ENCODE peak calls at places on chromosomes 3 and 15, in five cellular contexts. R is K562, C is A549, Y is SK-N-SH, N is GM12878. S is an unnamed sample.

GRCh38 chr3:179181021-179181472 is 32.9 kb downstream of the PIK3CA start:
- DNase-seq in N (no peak), Y (no peak), C (no peak), R (no peak), S (peak; percentile 63)

GRCh38 chr15:88835119-88835518 is 31.9 kb downstream of the ACAN start:
- DNase-seq in C (no peak), R (no peak), N (no peak), Y (no peak), S (peak; percentile 10)

GRCh38 chr3:128372281-128372680 is 94.4 kb downstream of the DNAJB8 start:
- DNase-seq in C (no peak), R (no peak), N (peak; percentile 37), Y (no peak), S (no peak)

GRCh38 chr15:43329960-43330779 is at the start of gene LCMT2:
- DNase-seq in Y (peak; percentile 93), N (peak; percentile 81), R (peak; percentile 91), C (peak; percentile 93), S (peak; percentile 94)

GRCh38 chr3:13879946-13880810 is at the start of gene WNT7A:
- DNase-seq in N (no peak), R (peak; percentile 75), Y (peak; percentile 91), C (peak; percentile 41), S (no peak)

GRCh38 chr15:84034831-84035753 is 200.5 kb upstream of the GOLGA6L4 start:
- DNase-seq in Y (peak; percentile 17), R (peak; percentile 20), C (peak; percentile 40), N (no peak), S (peak; percentile 55)

GRCh38 chr3:188578579-188579363 is 424.8 kb downstream of the LPP start:
- DNase-seq in N (no peak), R (no peak), C (no peak), Y (no peak), S (peak; percentile 91)

GRCh38 chr15:83372434-83372873 is 74.7 kb upstream of the SH3GL3 start:
- DNase-seq in R (no peak), C (no peak), N (no peak), Y (no peak), S (no peak)

GRCh38 chr3:98680723-98681122 is 82.4 kb upstream of the ST3GAL6 start:
- DNase-seq in Y (no peak), N (no peak), R (no peak), C (no peak), S (peak; percentile 20)

GRCh38 chr15:43488790-43489585 is 4.0 kb downstream of the TP53BP1 start:
- DNase-seq in N (no peak), C (no peak), Y (no peak), R (no peak), S (peak; percentile 25)

GRCh38 chr3:195802795-195803194 is 8.9 kb downstream of the MUC4 start:
- DNase-seq in C (no peak), Y (no peak), R (no peak), N (no peak), S (no peak)

GRCh38 chr3:181017690-181018089 is 28.2 kb upstream of the DNAJC19 start:
- DNase-seq in N (no peak), Y (no peak), C (no peak), R (no peak), S (no peak)

GRCh38 chr15:67472957-67473356 is 48.0 kb upstream of the C15orf61 start:
- DNase-seq in N (no peak), C (no peak), R (no peak), Y (no peak), S (peak; percentile 66)

GRCh38 chr3:128503164-128503651 is 10.2 kb upstream of the GATA2 start:
- DNase-seq in C (peak; percentile 35), Y (no peak), R (no peak), N (no peak), S (no peak)

GRCh38 chr15:90074023-90074422 is 28.2 kb downstream of the IDH2 start:
- DNase-seq in R (no peak), N (no peak), C (no peak), Y (no peak), S (no peak)

GRCh38 chr3:189123595-189124387 is 48.0 kb upstream of the TPRG1 start:
- DNase-seq in C (no peak), N (no peak), R (no peak), Y (peak; percentile 34), S (no peak)

GRCh38 chr3:104411760-104412159 is 954.9 kb upstream of the ALCAM start:
- DNase-seq in R (no peak), Y (no peak), C (no peak), N (no peak), S (no peak)

GRCh38 chr15:99474981-99475753 is 90.6 kb upstream of the MEF2A start:
- DNase-seq in Y (no peak), C (no peak), R (no peak), N (no peak), S (no peak)

GRCh38 chr15:79972861-79973260 is 1.9 kb upstream of the BCL2A1 start:
- DNase-seq in R (no peak), N (no peak), C (no peak), Y (no peak), S (no peak)

GRCh38 chr3:121748638-121749275 is 784 bp downstream of the GOLGB1 start:
- DNase-seq in R (no peak), Y (no peak), N (no peak), C (no peak), S (peak; percentile 50)

GRCh38 chr15:60612400-60613048 is 133.6 kb upstream of the ICE2 start:
- DNase-seq in C (no peak), N (no peak), R (no peak), Y (no peak), S (no peak)

GRCh38 chr3:52822363-52822762 is 8.1 kb downstream of the ITIH4 start:
- DNase-seq in Y (no peak), R (no peak), N (no peak), C (no peak), S (no peak)

GRCh38 chr15:72488558-72488957 is 14.4 kb downstream of the ARIH1 start:
- DNase-seq in Y (no peak), R (no peak), N (no peak), C (no peak), S (no peak)

GRCh38 chr3:139328356-139328755 is 15.5 kb upstream of the MRPS22 start:
- DNase-seq in N (no peak), R (no peak), Y (no peak), C (no peak), S (no peak)

GRCh38 chr3:136835817-136836510 is 17.0 kb downstream of the SLC35G2 start:
- DNase-seq in C (no peak), N (no peak), R (no peak), Y (no peak), S (peak; percentile 35)
- TF ChIP-seq RCOR1 in C (no peak), N (no peak), R (no peak), Y (no peak), S (no peak)

GRCh38 chr3:125055165-125055912 is 458 bp downstream of the HEG1 start:
- DNase-seq in C (no peak), R (peak; percentile 34), Y (peak; percentile 87), N (no peak), S (peak; percentile 20)

GRCh38 chr3:125053304-125053699 is 2.5 kb downstream of the HEG1 start:
- DNase-seq in R (no peak), N (no peak), C (no peak), Y (no peak), S (no peak)

GRCh38 chr3:125055913-125056705 is at the start of gene HEG1:
- DNase-seq in C (peak; percentile 51), Y (peak; percentile 90), R (peak; percentile 66), N (no peak), S (peak; percentile 77)

GRCh38 chr3:125052671-125053303 is 3.0 kb downstream of the HEG1 start:
- DNase-seq in N (no peak), Y (no peak), C (peak; percentile 14), R (no peak), S (peak; percentile 92)

DNA sequence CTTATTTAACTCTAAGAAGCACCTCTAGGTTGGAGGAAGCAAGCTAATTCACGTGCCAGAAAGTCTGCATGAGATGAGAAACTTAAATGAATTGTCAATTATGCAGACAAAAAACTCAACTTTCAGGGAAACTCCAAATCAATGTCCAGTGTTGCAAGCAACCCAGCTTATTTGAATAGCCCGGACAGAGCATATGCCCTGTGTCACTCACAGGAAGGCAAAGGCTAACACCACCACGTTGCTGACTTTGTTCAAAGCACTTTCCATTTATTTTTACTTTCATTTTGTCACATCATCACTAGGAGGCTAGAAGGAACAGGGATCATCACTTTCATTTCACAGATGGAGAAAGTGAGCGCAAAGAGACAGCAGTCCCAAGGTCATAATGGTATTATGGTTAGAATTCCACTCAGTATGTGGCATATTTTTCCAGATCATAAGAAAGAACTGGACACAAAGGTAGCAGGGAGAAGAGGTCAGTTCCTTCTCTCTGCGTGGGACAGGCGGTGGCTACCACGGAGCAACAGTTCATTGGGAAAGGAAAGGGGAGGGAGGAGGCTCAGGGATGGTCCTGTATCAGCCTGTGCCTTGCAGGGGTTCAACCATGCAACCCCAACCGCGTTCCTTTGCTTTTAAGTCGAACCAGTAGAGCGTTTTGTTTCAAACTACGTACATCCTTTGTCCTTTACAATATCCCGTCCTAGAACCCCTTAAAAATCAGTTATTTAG is 1.2 kb downstream of the HEG1 start:
- DNase-seq in C (peak; percentile 26), N (peak; percentile 62), Y (peak; percentile 61), R (no peak), S (peak; percentile 68)
- TF ChIP-seq RCOR1 in C (no peak), N (no peak), Y (no peak), R (no peak), S (no peak)

DNA sequence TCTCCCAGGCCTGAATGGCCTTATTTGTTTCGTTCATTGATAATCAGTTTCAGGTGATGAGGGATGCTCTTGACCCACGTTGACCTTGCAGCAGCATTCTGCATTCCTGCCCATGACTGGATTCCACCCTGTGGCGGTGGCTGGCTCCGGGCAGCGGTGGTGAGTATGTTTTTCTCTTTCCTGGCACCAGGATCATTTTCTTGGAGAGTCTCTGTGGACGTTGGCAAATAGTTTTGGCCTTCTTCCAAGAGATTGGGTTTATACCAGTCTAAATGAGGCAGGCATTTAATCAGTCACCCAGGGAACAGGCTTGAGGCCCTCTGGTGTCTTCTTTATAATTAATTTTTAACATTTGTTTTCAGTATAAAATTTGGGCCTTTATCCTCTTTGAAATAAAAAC is 176.4 kb upstream of the TOPAZ1 start:
- DNase-seq in Y (peak; percentile 64), N (no peak), C (peak; percentile 21), R (no peak), S (no peak)
- TF ChIP-seq RCOR1 in Y (no peak), N (no peak), C (no peak), R (no peak), S (no peak)

GRCh38 chr15:38193496-38193895 is 59.1 kb upstream of the SPRED1 start:
- DNase-seq in R (no peak), N (no peak), C (no peak), Y (no peak), S (no peak)

GRCh38 chr15:38192496-38192895 is 60.1 kb upstream of the SPRED1 start:
- DNase-seq in Y (no peak), N (no peak), R (no peak), C (no peak), S (no peak)

GRCh38 chr15:38195191-38195901 is 57.3 kb upstream of the SPRED1 start:
- DNase-seq in Y (no peak), N (no peak), C (no peak), R (no peak), S (peak; percentile 11)

GRCh38 chr15:38197553-38197952 is 55.1 kb upstream of the SPRED1 start:
- DNase-seq in N (no peak), Y (no peak), C (no peak), R (no peak), S (peak; percentile 11)

DNA sequence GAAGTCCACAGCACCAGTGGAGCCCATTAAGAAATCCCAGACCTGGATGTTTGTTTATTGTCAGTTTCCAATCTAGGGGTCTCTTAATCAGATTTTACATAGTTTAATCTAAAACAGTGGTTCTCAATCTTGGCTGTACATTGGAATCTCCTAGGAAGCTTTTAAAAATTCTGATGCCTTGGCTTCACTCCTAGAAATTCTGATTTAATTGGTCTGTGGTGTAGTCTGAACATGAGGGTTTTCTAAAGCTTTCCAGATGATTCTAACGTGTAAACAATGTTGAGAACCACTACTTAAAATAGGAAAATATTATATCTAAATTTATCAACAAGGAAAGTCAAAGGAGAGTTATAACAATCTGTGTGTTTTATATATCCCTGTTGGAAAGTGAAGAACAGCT is 56.5 kb upstream of the SPRED1 start:
- DNase-seq in R (no peak), Y (no peak), C (no peak), N (no peak), S (no peak)
- TF ChIP-seq RCOR1 in R (no peak), Y (no peak), C (no peak), N (no peak), S (no peak)

S was measured in IMR-90.